ENCODE peak calls at places on chromosomes 2 and 18, in six cellular contexts. One of them, this sample, is unnamed.

GRCh38 chr2:28993211-28993960 is 12.3 kb downstream of the TOGARAM2 start:
- DNase-seq in pancreas: peak; percentile 45
- DNase-seq in left ventricle myocardium inferior: no peak
- DNase-seq in tibial artery: no peak
- DNase-seq in A673: no peak
- DNase-seq in dorsolateral prefrontal cortex: no peak
- DNase-seq in this sample: no peak

GRCh38 chr2:221629478-221629877 is 57.4 kb upstream of the EPHA4 start:
- DNase-seq in pancreas: no peak
- DNase-seq in left ventricle myocardium inferior: no peak
- DNase-seq in tibial artery: no peak
- DNase-seq in A673: peak; percentile 14
- DNase-seq in dorsolateral prefrontal cortex: no peak
- DNase-seq in this sample: no peak

GRCh38 chr2:36329251-36329650 is 26.3 kb upstream of the CRIM1 start:
- DNase-seq in pancreas: no peak
- DNase-seq in left ventricle myocardium inferior: no peak
- DNase-seq in tibial artery: no peak
- DNase-seq in A673: no peak
- DNase-seq in dorsolateral prefrontal cortex: no peak
- DNase-seq in this sample: no peak

GRCh38 chr2:23505218-23505983 is 120.4 kb downstream of the KLHL29 start:
- DNase-seq in pancreas: no peak
- DNase-seq in left ventricle myocardium inferior: no peak
- DNase-seq in tibial artery: no peak
- DNase-seq in A673: no peak
- DNase-seq in dorsolateral prefrontal cortex: no peak
- DNase-seq in this sample: no peak

GRCh38 chr2:208139447-208139846 is 6.5 kb downstream of the CRYGB start:
- DNase-seq in pancreas: no peak
- DNase-seq in left ventricle myocardium inferior: no peak
- DNase-seq in tibial artery: no peak
- DNase-seq in A673: no peak
- DNase-seq in dorsolateral prefrontal cortex: no peak
- DNase-seq in this sample: no peak

GRCh38 chr2:149068996-149069888 is 30.7 kb downstream of the LYPD6B start:
- DNase-seq in pancreas: no peak
- DNase-seq in left ventricle myocardium inferior: no peak
- DNase-seq in tibial artery: no peak
- DNase-seq in A673: no peak
- DNase-seq in dorsolateral prefrontal cortex: no peak
- DNase-seq in this sample: no peak

GRCh38 chr18:41146301-41146700 is 808.7 kb upstream of the PIK3C3 start:
- DNase-seq in pancreas: no peak
- DNase-seq in left ventricle myocardium inferior: no peak
- DNase-seq in tibial artery: no peak
- DNase-seq in A673: no peak
- DNase-seq in dorsolateral prefrontal cortex: no peak
- DNase-seq in this sample: no peak

GRCh38 chr2:239644016-239644415 is 243.2 kb upstream of the HDAC4 start:
- DNase-seq in pancreas: no peak
- DNase-seq in left ventricle myocardium inferior: no peak
- DNase-seq in tibial artery: no peak
- DNase-seq in A673: peak; percentile 48
- DNase-seq in dorsolateral prefrontal cortex: no peak
- DNase-seq in this sample: no peak

GRCh38 chr2:1681017-1681318 is 63.3 kb downstream of the PXDN start:
- DNase-seq in pancreas: no peak
- DNase-seq in left ventricle myocardium inferior: no peak
- DNase-seq in tibial artery: no peak
- DNase-seq in A673: no peak
- DNase-seq in dorsolateral prefrontal cortex: no peak
- DNase-seq in this sample: no peak

GRCh38 chr2:57621984-57622383 is 424.6 kb upstream of the VRK2 start:
- DNase-seq in pancreas: no peak
- DNase-seq in left ventricle myocardium inferior: no peak
- DNase-seq in tibial artery: no peak
- DNase-seq in A673: no peak
- DNase-seq in dorsolateral prefrontal cortex: no peak
- DNase-seq in this sample: no peak

GRCh38 chr2:204608261-204608660 is 63.0 kb downstream of the PARD3B start:
- DNase-seq in pancreas: no peak
- DNase-seq in left ventricle myocardium inferior: no peak
- DNase-seq in tibial artery: no peak
- DNase-seq in A673: no peak
- DNase-seq in dorsolateral prefrontal cortex: no peak
- DNase-seq in this sample: no peak

GRCh38 chr18:77702686-77703085 is 453.0 kb downstream of the GALR1 start:
- DNase-seq in pancreas: no peak
- DNase-seq in left ventricle myocardium inferior: no peak
- DNase-seq in tibial artery: no peak
- DNase-seq in A673: no peak
- DNase-seq in dorsolateral prefrontal cortex: no peak
- DNase-seq in this sample: no peak

GRCh38 chr18:2180586-2180985 is 390.7 kb downstream of the METTL4 start:
- DNase-seq in pancreas: no peak
- DNase-seq in left ventricle myocardium inferior: no peak
- DNase-seq in tibial artery: no peak
- DNase-seq in A673: no peak
- DNase-seq in dorsolateral prefrontal cortex: no peak
- DNase-seq in this sample: no peak

GRCh38 chr2:142052220-142052863 is 78.5 kb downstream of the LRP1B start:
- DNase-seq in pancreas: no peak
- DNase-seq in left ventricle myocardium inferior: no peak
- DNase-seq in tibial artery: no peak
- DNase-seq in A673: no peak
- DNase-seq in dorsolateral prefrontal cortex: no peak
- DNase-seq in this sample: no peak

GRCh38 chr2:200862532-200863000 is 1.9 kb downstream of the CLK1 start:
- DNase-seq in pancreas: peak; percentile 49
- DNase-seq in left ventricle myocardium inferior: no peak
- DNase-seq in tibial artery: no peak
- DNase-seq in A673: peak; percentile 50
- DNase-seq in dorsolateral prefrontal cortex: no peak
- DNase-seq in this sample: no peak

GRCh38 chr2:43041661-43042360 is 184.6 kb downstream of the ZFP36L2 start:
- DNase-seq in pancreas: peak; percentile 26
- DNase-seq in left ventricle myocardium inferior: no peak
- DNase-seq in tibial artery: no peak
- DNase-seq in A673: peak; percentile 93
- DNase-seq in dorsolateral prefrontal cortex: no peak
- DNase-seq in this sample: no peak

GRCh38 chr2:228681426-228681825 is 499.9 kb upstream of the SPHKAP start:
- DNase-seq in pancreas: no peak
- DNase-seq in left ventricle myocardium inferior: no peak
- DNase-seq in tibial artery: no peak
- DNase-seq in A673: peak; percentile 71
- DNase-seq in dorsolateral prefrontal cortex: no peak
- DNase-seq in this sample: no peak

GRCh38 chr2:220275454-220275853 is 648.0 kb downstream of the SLC4A3 start:
- DNase-seq in pancreas: no peak
- DNase-seq in left ventricle myocardium inferior: no peak
- DNase-seq in tibial artery: no peak
- DNase-seq in A673: no peak
- DNase-seq in dorsolateral prefrontal cortex: no peak
- DNase-seq in this sample: no peak

GRCh38 chr2:175815537-175815936 is 186.5 kb downstream of the LNPK start:
- DNase-seq in pancreas: no peak
- DNase-seq in left ventricle myocardium inferior: no peak
- DNase-seq in tibial artery: no peak
- DNase-seq in A673: no peak
- DNase-seq in dorsolateral prefrontal cortex: no peak
- DNase-seq in this sample: no peak

GRCh38 chr2:9594361-9595063 is 36.3 kb downstream of the YWHAQ start:
- DNase-seq in pancreas: peak; percentile 31
- DNase-seq in left ventricle myocardium inferior: no peak
- DNase-seq in tibial artery: no peak
- DNase-seq in A673: peak; percentile 69
- DNase-seq in dorsolateral prefrontal cortex: no peak
- DNase-seq in this sample: peak; percentile 63

GRCh38 chr18:6683112-6683876 is 46.2 kb upstream of the ARHGAP28 start:
- DNase-seq in pancreas: no peak
- DNase-seq in left ventricle myocardium inferior: no peak
- DNase-seq in tibial artery: no peak
- DNase-seq in A673: no peak
- DNase-seq in dorsolateral prefrontal cortex: no peak
- DNase-seq in this sample: peak; percentile 39

GRCh38 chr18:55433688-55434087 is 154.3 kb downstream of the TCF4 start:
- DNase-seq in pancreas: no peak
- DNase-seq in left ventricle myocardium inferior: no peak
- DNase-seq in tibial artery: no peak
- DNase-seq in A673: peak; percentile 39
- DNase-seq in dorsolateral prefrontal cortex: no peak
- DNase-seq in this sample: no peak

GRCh38 chr2:20855456-20855855 is 32.6 kb upstream of the LDAH start:
- DNase-seq in pancreas: no peak
- DNase-seq in left ventricle myocardium inferior: no peak
- DNase-seq in tibial artery: no peak
- DNase-seq in A673: no peak
- DNase-seq in dorsolateral prefrontal cortex: no peak
- DNase-seq in this sample: no peak

GRCh38 chr2:13009027-13009426 is 292.3 kb downstream of the TRIB2 start:
- DNase-seq in pancreas: no peak
- DNase-seq in left ventricle myocardium inferior: no peak
- DNase-seq in tibial artery: no peak
- DNase-seq in A673: peak; percentile 58
- DNase-seq in dorsolateral prefrontal cortex: no peak
- DNase-seq in this sample: no peak

GRCh38 chr2:217219141-217219505 is 359.3 kb upstream of the TNP1 start:
- DNase-seq in pancreas: no peak
- DNase-seq in left ventricle myocardium inferior: no peak
- DNase-seq in tibial artery: no peak
- DNase-seq in A673: no peak
- DNase-seq in dorsolateral prefrontal cortex: no peak
- DNase-seq in this sample: no peak

GRCh38 chr2:57209799-57210198 is 836.8 kb upstream of the VRK2 start:
- DNase-seq in pancreas: no peak
- DNase-seq in left ventricle myocardium inferior: no peak
- DNase-seq in tibial artery: no peak
- DNase-seq in A673: no peak
- DNase-seq in dorsolateral prefrontal cortex: no peak
- DNase-seq in this sample: no peak

GRCh38 chr2:83217862-83218261 is 1241.2 kb downstream of the SUCLG1 start:
- DNase-seq in pancreas: no peak
- DNase-seq in left ventricle myocardium inferior: no peak
- DNase-seq in tibial artery: no peak
- DNase-seq in A673: no peak
- DNase-seq in dorsolateral prefrontal cortex: no peak
- DNase-seq in this sample: no peak

GRCh38 chr2:118842687-118843491 is 4.6 kb downstream of the EN1 start:
- DNase-seq in pancreas: no peak
- DNase-seq in left ventricle myocardium inferior: no peak
- DNase-seq in tibial artery: no peak
- DNase-seq in A673: no peak
- DNase-seq in dorsolateral prefrontal cortex: no peak
- DNase-seq in this sample: peak; percentile 13
- H3K4me3 ChIP-seq in pancreas: no peak overlapping the region
- H3K4me3 ChIP-seq in left ventricle myocardium inferior: peak overlapping the region; percentile 60
- H3K4me3 ChIP-seq in tibial artery: peak overlapping the region; percentile 38
- H3K4me3 ChIP-seq in A673: no peak overlapping the region
- H3K4me3 ChIP-seq in dorsolateral prefrontal cortex: peak overlapping the region; percentile 43
- H3K4me3 ChIP-seq in this sample: peak overlapping the region; percentile 23

DNA sequence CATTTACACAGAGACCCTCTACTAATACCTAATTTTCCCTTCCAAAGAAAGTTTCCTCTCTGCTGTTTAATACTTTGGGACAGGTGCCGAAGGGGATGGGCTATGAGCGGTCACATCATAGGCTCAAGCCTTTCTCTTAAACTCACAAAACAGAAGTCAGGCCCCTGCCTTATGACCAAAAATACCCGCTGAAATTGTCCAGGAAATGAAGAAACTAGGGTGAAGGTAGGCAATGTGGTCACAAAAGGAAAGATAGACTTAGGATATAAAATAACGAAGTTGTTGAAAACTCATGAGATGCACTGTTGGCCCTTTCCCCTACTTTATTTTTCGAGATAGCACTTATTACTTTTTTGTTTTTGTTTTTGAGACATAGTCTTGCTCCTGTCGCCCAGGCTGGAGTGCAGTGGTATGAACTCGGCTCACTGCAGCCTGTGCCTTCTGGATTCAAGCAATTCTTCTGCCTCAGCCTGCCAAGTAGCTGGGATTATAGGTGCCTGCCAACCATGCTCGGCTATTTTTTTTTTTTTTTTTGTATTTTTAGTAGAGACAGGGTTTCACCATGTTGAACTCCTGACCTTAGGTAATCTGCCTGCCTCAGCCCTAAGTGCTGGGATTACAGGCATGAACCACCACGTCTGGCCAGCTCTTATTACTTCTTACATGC is 16.3 kb downstream of the SLC8A1 start:
- DNase-seq in pancreas: no peak
- DNase-seq in left ventricle myocardium inferior: no peak
- DNase-seq in tibial artery: no peak
- DNase-seq in A673: no peak
- DNase-seq in dorsolateral prefrontal cortex: no peak
- DNase-seq in this sample: no peak
- H3K27ac ChIP-seq in pancreas: no peak overlapping the region
- H3K27ac ChIP-seq in left ventricle myocardium inferior: peak overlapping the region; percentile 64
- H3K27ac ChIP-seq in tibial artery: peak overlapping the region; percentile 71
- H3K27ac ChIP-seq in A673: no peak overlapping the region
- H3K27ac ChIP-seq in dorsolateral prefrontal cortex: no peak overlapping the region
- H3K27ac ChIP-seq in this sample: peak overlapping the region; percentile 39

GRCh38 chr2:133312335-133312734 is 255.9 kb downstream of the NCKAP5 start:
- DNase-seq in pancreas: no peak
- DNase-seq in left ventricle myocardium inferior: no peak
- DNase-seq in tibial artery: no peak
- DNase-seq in A673: no peak
- DNase-seq in dorsolateral prefrontal cortex: no peak
- DNase-seq in this sample: no peak

GRCh38 chr2:133314761-133315160 is 253.5 kb downstream of the NCKAP5 start:
- DNase-seq in pancreas: no peak
- DNase-seq in left ventricle myocardium inferior: no peak
- DNase-seq in tibial artery: no peak
- DNase-seq in A673: no peak
- DNase-seq in dorsolateral prefrontal cortex: no peak
- DNase-seq in this sample: no peak

GRCh38 chr2:133317161-133317560 is 251.1 kb downstream of the NCKAP5 start:
- DNase-seq in pancreas: no peak
- DNase-seq in left ventricle myocardium inferior: no peak
- DNase-seq in tibial artery: no peak
- DNase-seq in A673: no peak
- DNase-seq in dorsolateral prefrontal cortex: no peak
- DNase-seq in this sample: no peak

DNA sequence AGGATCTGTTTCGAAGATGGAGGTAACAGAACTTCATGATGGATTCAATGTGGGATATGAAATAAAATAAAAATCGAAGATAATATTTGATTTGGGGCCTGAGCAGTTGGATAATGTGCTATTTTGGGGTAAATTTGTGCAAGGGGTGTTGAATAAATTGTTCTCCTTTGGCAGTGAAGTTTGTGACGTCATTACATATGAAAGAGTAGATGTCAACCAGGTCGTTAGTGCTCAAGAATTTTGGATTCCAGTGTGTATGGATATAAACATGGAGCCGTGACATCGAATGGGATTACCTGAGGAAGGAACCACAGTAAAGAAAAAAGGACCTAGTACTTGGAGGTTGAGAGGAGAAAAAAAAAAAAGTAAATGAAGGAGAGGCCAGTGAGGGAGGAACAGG is 253.0 kb downstream of the NCKAP5 start:
- DNase-seq in pancreas: no peak
- DNase-seq in left ventricle myocardium inferior: no peak
- DNase-seq in tibial artery: no peak
- DNase-seq in A673: no peak
- DNase-seq in dorsolateral prefrontal cortex: no peak
- DNase-seq in this sample: no peak
- H3K4me3 ChIP-seq in pancreas: no peak overlapping the region
- H3K4me3 ChIP-seq in left ventricle myocardium inferior: no peak overlapping the region
- H3K4me3 ChIP-seq in tibial artery: no peak overlapping the region
- H3K4me3 ChIP-seq in A673: no peak overlapping the region
- H3K4me3 ChIP-seq in dorsolateral prefrontal cortex: no peak overlapping the region
- H3K4me3 ChIP-seq in this sample: no peak overlapping the region

GRCh38 chr2:48420512-48421197 is 109.3 kb upstream of the STON1 start:
- DNase-seq in pancreas: peak; percentile 84
- DNase-seq in left ventricle myocardium inferior: peak; percentile 89
- DNase-seq in tibial artery: peak; percentile 90
- DNase-seq in A673: peak; percentile 90
- DNase-seq in dorsolateral prefrontal cortex: peak; percentile 90
- DNase-seq in this sample: no peak
- H3K27ac ChIP-seq in pancreas: no peak overlapping the region
- H3K27ac ChIP-seq in left ventricle myocardium inferior: peak overlapping the region; percentile 73
- H3K27ac ChIP-seq in tibial artery: no peak overlapping the region
- H3K27ac ChIP-seq in A673: no peak overlapping the region
- H3K27ac ChIP-seq in dorsolateral prefrontal cortex: peak overlapping the region; percentile 83
- H3K27ac ChIP-seq in this sample: no peak overlapping the region

This sample was measured in upper lobe of left lung.